ENCODE peak calls at places on chromosomes 1 and 21, in nine cellular contexts. One of them, this sample, is unnamed.
A peak's percentile ranks its signal among the peaks of the same experiment; 100 is the strongest.

GRCh38 chr1:235011064-235011598 is 117.5 kb downstream of the TOMM20 start:
- DNase-seq in WERI-Rb-1: no peak
- DNase-seq in left ventricle myocardium inferior: no peak
- DNase-seq in uterus: no peak
- DNase-seq in PC-9: no peak
- DNase-seq in OCI-LY7: peak; percentile 74
- DNase-seq in tibial artery: no peak
- DNase-seq in heart left ventricle: no peak
- DNase-seq in dorsolateral prefrontal cortex: no peak
- DNase-seq in this sample: no peak

GRCh38 chr1:17140279-17140678 is 21.0 kb upstream of the PADI2 start:
- DNase-seq in WERI-Rb-1: no peak
- DNase-seq in left ventricle myocardium inferior: no peak
- DNase-seq in uterus: no peak
- DNase-seq in PC-9: no peak
- DNase-seq in OCI-LY7: no peak
- DNase-seq in tibial artery: no peak
- DNase-seq in heart left ventricle: no peak
- DNase-seq in dorsolateral prefrontal cortex: no peak
- DNase-seq in this sample: no peak

GRCh38 chr1:157773723-157774350 is 3.1 kb downstream of the FCRL2 start:
- DNase-seq in WERI-Rb-1: peak; percentile 72
- DNase-seq in left ventricle myocardium inferior: no peak
- DNase-seq in uterus: no peak
- DNase-seq in PC-9: no peak
- DNase-seq in OCI-LY7: peak; percentile 88
- DNase-seq in tibial artery: no peak
- DNase-seq in heart left ventricle: no peak
- DNase-seq in dorsolateral prefrontal cortex: no peak
- DNase-seq in this sample: no peak

GRCh38 chr1:119987112-119987511 is 82.3 kb downstream of the NOTCH2 start:
- DNase-seq in WERI-Rb-1: no peak
- DNase-seq in left ventricle myocardium inferior: no peak
- DNase-seq in uterus: no peak
- DNase-seq in PC-9: peak; percentile 7
- DNase-seq in OCI-LY7: no peak
- DNase-seq in tibial artery: no peak
- DNase-seq in heart left ventricle: no peak
- DNase-seq in dorsolateral prefrontal cortex: no peak
- DNase-seq in this sample: no peak

GRCh38 chr1:85611856-85612255 is 31.3 kb downstream of the CCN1 start:
- DNase-seq in WERI-Rb-1: no peak
- DNase-seq in left ventricle myocardium inferior: no peak
- DNase-seq in uterus: peak; percentile 45
- DNase-seq in PC-9: peak; percentile 81
- DNase-seq in OCI-LY7: no peak
- DNase-seq in tibial artery: peak; percentile 68
- DNase-seq in heart left ventricle: peak; percentile 48
- DNase-seq in dorsolateral prefrontal cortex: no peak
- DNase-seq in this sample: peak; percentile 69

GRCh38 chr1:58926177-58926576 is 142.3 kb upstream of the JUN start:
- DNase-seq in WERI-Rb-1: no peak
- DNase-seq in left ventricle myocardium inferior: no peak
- DNase-seq in uterus: no peak
- DNase-seq in PC-9: no peak
- DNase-seq in OCI-LY7: no peak
- DNase-seq in tibial artery: no peak
- DNase-seq in heart left ventricle: no peak
- DNase-seq in dorsolateral prefrontal cortex: no peak
- DNase-seq in this sample: no peak

GRCh38 chr1:55064071-55064581 is 24.8 kb downstream of the PCSK9 start:
- DNase-seq in WERI-Rb-1: no peak
- DNase-seq in left ventricle myocardium inferior: no peak
- DNase-seq in uterus: no peak
- DNase-seq in PC-9: no peak
- DNase-seq in OCI-LY7: peak; percentile 51
- DNase-seq in tibial artery: no peak
- DNase-seq in heart left ventricle: no peak
- DNase-seq in dorsolateral prefrontal cortex: no peak
- DNase-seq in this sample: no peak

GRCh38 chr1:207009182-207009850 is 23.2 kb downstream of the C1orf116 start:
- DNase-seq in WERI-Rb-1: no peak
- DNase-seq in left ventricle myocardium inferior: no peak
- DNase-seq in uterus: no peak
- DNase-seq in PC-9: no peak
- DNase-seq in OCI-LY7: no peak
- DNase-seq in tibial artery: no peak
- DNase-seq in heart left ventricle: no peak
- DNase-seq in dorsolateral prefrontal cortex: no peak
- DNase-seq in this sample: no peak

GRCh38 chr1:81430236-81430635 is 370.5 kb upstream of the ADGRL2 start:
- DNase-seq in WERI-Rb-1: no peak
- DNase-seq in left ventricle myocardium inferior: no peak
- DNase-seq in uterus: no peak
- DNase-seq in PC-9: no peak
- DNase-seq in OCI-LY7: no peak
- DNase-seq in tibial artery: no peak
- DNase-seq in heart left ventricle: no peak
- DNase-seq in dorsolateral prefrontal cortex: no peak
- DNase-seq in this sample: no peak

GRCh38 chr1:81432089-81432488 is 368.6 kb upstream of the ADGRL2 start:
- DNase-seq in WERI-Rb-1: no peak
- DNase-seq in left ventricle myocardium inferior: no peak
- DNase-seq in uterus: no peak
- DNase-seq in PC-9: no peak
- DNase-seq in OCI-LY7: no peak
- DNase-seq in tibial artery: no peak
- DNase-seq in heart left ventricle: no peak
- DNase-seq in dorsolateral prefrontal cortex: no peak
- DNase-seq in this sample: no peak

GRCh38 chr1:81430955-81431646 is 369.6 kb upstream of the ADGRL2 start:
- DNase-seq in WERI-Rb-1: no peak
- DNase-seq in left ventricle myocardium inferior: no peak
- DNase-seq in uterus: no peak
- DNase-seq in PC-9: no peak
- DNase-seq in OCI-LY7: no peak
- DNase-seq in tibial artery: no peak
- DNase-seq in heart left ventricle: no peak
- DNase-seq in dorsolateral prefrontal cortex: no peak
- DNase-seq in this sample: no peak

GRCh38 chr1:81433676-81434075 is 367.1 kb upstream of the ADGRL2 start:
- DNase-seq in WERI-Rb-1: no peak
- DNase-seq in left ventricle myocardium inferior: no peak
- DNase-seq in uterus: no peak
- DNase-seq in PC-9: no peak
- DNase-seq in OCI-LY7: no peak
- DNase-seq in tibial artery: no peak
- DNase-seq in heart left ventricle: no peak
- DNase-seq in dorsolateral prefrontal cortex: no peak
- DNase-seq in this sample: no peak

GRCh38 chr1:81432654-81433109 is 368.1 kb upstream of the ADGRL2 start:
- DNase-seq in WERI-Rb-1: no peak
- DNase-seq in left ventricle myocardium inferior: peak; percentile 23
- DNase-seq in uterus: no peak
- DNase-seq in PC-9: no peak
- DNase-seq in OCI-LY7: no peak
- DNase-seq in tibial artery: no peak
- DNase-seq in heart left ventricle: no peak
- DNase-seq in dorsolateral prefrontal cortex: no peak
- DNase-seq in this sample: no peak
- H3K27ac ChIP-seq in WERI-Rb-1: no peak overlapping the region
- H3K27ac ChIP-seq in left ventricle myocardium inferior: peak overlapping the region; percentile 75
- H3K27ac ChIP-seq in uterus: no peak overlapping the region
- H3K27ac ChIP-seq in PC-9: no peak overlapping the region
- H3K27ac ChIP-seq in OCI-LY7: no peak overlapping the region
- H3K27ac ChIP-seq in tibial artery: no peak overlapping the region
- H3K27ac ChIP-seq in heart left ventricle: peak overlapping the region; percentile 73
- H3K27ac ChIP-seq in dorsolateral prefrontal cortex: no peak overlapping the region
- H3K27ac ChIP-seq in this sample: peak overlapping the region; percentile 72

GRCh38 chr1:154935749-154936415 is 637 bp downstream of the PMVK start:
- DNase-seq in WERI-Rb-1: no peak
- DNase-seq in left ventricle myocardium inferior: no peak
- DNase-seq in uterus: no peak
- DNase-seq in PC-9: no peak
- DNase-seq in OCI-LY7: no peak
- DNase-seq in tibial artery: no peak
- DNase-seq in heart left ventricle: peak; percentile 28
- DNase-seq in dorsolateral prefrontal cortex: no peak
- DNase-seq in this sample: no peak

GRCh38 chr1:154938604-154939399 is 2.3 kb upstream of the PMVK start:
- DNase-seq in WERI-Rb-1: no peak
- DNase-seq in left ventricle myocardium inferior: no peak
- DNase-seq in uterus: no peak
- DNase-seq in PC-9: peak; percentile 50
- DNase-seq in OCI-LY7: peak; percentile 41
- DNase-seq in tibial artery: no peak
- DNase-seq in heart left ventricle: peak; percentile 16
- DNase-seq in dorsolateral prefrontal cortex: no peak
- DNase-seq in this sample: no peak

GRCh38 chr1:154937988-154938386 is 1.5 kb upstream of the PMVK start:
- DNase-seq in WERI-Rb-1: no peak
- DNase-seq in left ventricle myocardium inferior: no peak
- DNase-seq in uterus: no peak
- DNase-seq in PC-9: no peak
- DNase-seq in OCI-LY7: no peak
- DNase-seq in tibial artery: no peak
- DNase-seq in heart left ventricle: peak; percentile 20
- DNase-seq in dorsolateral prefrontal cortex: no peak
- DNase-seq in this sample: no peak

GRCh38 chr1:154936416-154937050 is at the start of gene PMVK:
- DNase-seq in WERI-Rb-1: peak; percentile 100
- DNase-seq in left ventricle myocardium inferior: peak; percentile 95
- DNase-seq in uterus: peak; percentile 93
- DNase-seq in PC-9: peak; percentile 95
- DNase-seq in OCI-LY7: peak; percentile 97
- DNase-seq in tibial artery: peak; percentile 98
- DNase-seq in heart left ventricle: peak; percentile 97
- DNase-seq in dorsolateral prefrontal cortex: peak; percentile 97
- DNase-seq in this sample: peak; percentile 98

GRCh38 chr1:154937051-154937987 is 800 bp upstream of the PMVK start:
- DNase-seq in WERI-Rb-1: peak; percentile 97
- DNase-seq in left ventricle myocardium inferior: peak; percentile 92
- DNase-seq in uterus: peak; percentile 89
- DNase-seq in PC-9: peak; percentile 87
- DNase-seq in OCI-LY7: peak; percentile 91
- DNase-seq in tibial artery: peak; percentile 84
- DNase-seq in heart left ventricle: peak; percentile 94
- DNase-seq in dorsolateral prefrontal cortex: peak; percentile 86
- DNase-seq in this sample: peak; percentile 94
- TF ChIP-seq CTCF in WERI-Rb-1: peak; percentile 56
- TF ChIP-seq CTCF in left ventricle myocardium inferior: peak; percentile 53
- TF ChIP-seq CTCF in uterus: peak; percentile 40
- TF ChIP-seq CTCF in PC-9: peak; percentile 26
- TF ChIP-seq CTCF in OCI-LY7: peak; percentile 62
- TF ChIP-seq CTCF in tibial artery: peak; percentile 43
- TF ChIP-seq CTCF in heart left ventricle: no peak
- TF ChIP-seq CTCF in dorsolateral prefrontal cortex: peak; percentile 42
- TF ChIP-seq CTCF in this sample: peak; percentile 16

GRCh38 chr1:204334455-204334854 is 25.3 kb downstream of the PLEKHA6 start:
- DNase-seq in WERI-Rb-1: no peak
- DNase-seq in left ventricle myocardium inferior: no peak
- DNase-seq in uterus: no peak
- DNase-seq in PC-9: no peak
- DNase-seq in OCI-LY7: no peak
- DNase-seq in tibial artery: no peak
- DNase-seq in heart left ventricle: no peak
- DNase-seq in dorsolateral prefrontal cortex: no peak
- DNase-seq in this sample: no peak

GRCh38 chr1:204337047-204337446 is 22.7 kb downstream of the PLEKHA6 start:
- DNase-seq in WERI-Rb-1: no peak
- DNase-seq in left ventricle myocardium inferior: no peak
- DNase-seq in uterus: no peak
- DNase-seq in PC-9: no peak
- DNase-seq in OCI-LY7: no peak
- DNase-seq in tibial artery: no peak
- DNase-seq in heart left ventricle: no peak
- DNase-seq in dorsolateral prefrontal cortex: no peak
- DNase-seq in this sample: no peak

GRCh38 chr1:204336642-204337041 is 23.1 kb downstream of the PLEKHA6 start:
- DNase-seq in WERI-Rb-1: no peak
- DNase-seq in left ventricle myocardium inferior: no peak
- DNase-seq in uterus: no peak
- DNase-seq in PC-9: no peak
- DNase-seq in OCI-LY7: no peak
- DNase-seq in tibial artery: no peak
- DNase-seq in heart left ventricle: no peak
- DNase-seq in dorsolateral prefrontal cortex: no peak
- DNase-seq in this sample: no peak

GRCh38 chr1:204335533-204335932 is 24.2 kb downstream of the PLEKHA6 start:
- DNase-seq in WERI-Rb-1: no peak
- DNase-seq in left ventricle myocardium inferior: no peak
- DNase-seq in uterus: no peak
- DNase-seq in PC-9: no peak
- DNase-seq in OCI-LY7: no peak
- DNase-seq in tibial artery: no peak
- DNase-seq in heart left ventricle: no peak
- DNase-seq in dorsolateral prefrontal cortex: no peak
- DNase-seq in this sample: no peak

DNA sequence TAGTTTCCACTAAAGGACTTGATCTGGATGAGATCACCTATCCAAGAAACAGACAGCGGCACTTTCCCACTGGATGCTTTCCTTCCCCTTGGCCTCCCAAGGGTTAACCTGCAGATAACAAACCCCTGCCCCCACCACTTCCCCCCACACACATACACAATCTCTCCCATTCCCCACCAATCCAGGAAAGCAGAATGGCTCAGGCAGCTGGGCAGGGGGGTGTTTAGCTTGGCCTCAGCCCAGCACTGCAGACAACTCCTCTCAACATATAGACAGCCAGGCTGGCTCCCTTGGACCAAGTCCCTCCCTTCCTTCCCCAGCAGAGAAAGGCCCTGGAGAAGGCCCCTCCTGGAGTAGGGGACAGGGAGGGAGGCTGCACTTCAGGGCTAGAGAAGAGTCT is 24.6 kb downstream of the PLEKHA6 start:
- DNase-seq in WERI-Rb-1: no peak
- DNase-seq in left ventricle myocardium inferior: no peak
- DNase-seq in uterus: no peak
- DNase-seq in PC-9: no peak
- DNase-seq in OCI-LY7: no peak
- DNase-seq in tibial artery: no peak
- DNase-seq in heart left ventricle: no peak
- DNase-seq in dorsolateral prefrontal cortex: no peak
- DNase-seq in this sample: no peak
- H3K27ac ChIP-seq in WERI-Rb-1: no peak overlapping the region
- H3K27ac ChIP-seq in left ventricle myocardium inferior: no peak overlapping the region
- H3K27ac ChIP-seq in uterus: no peak overlapping the region
- H3K27ac ChIP-seq in PC-9: no peak overlapping the region
- H3K27ac ChIP-seq in OCI-LY7: no peak overlapping the region
- H3K27ac ChIP-seq in tibial artery: no peak overlapping the region
- H3K27ac ChIP-seq in heart left ventricle: no peak overlapping the region
- H3K27ac ChIP-seq in dorsolateral prefrontal cortex: no peak overlapping the region
- H3K27ac ChIP-seq in this sample: no peak overlapping the region

GRCh38 chr21:44969066-44969649 is 29.3 kb downstream of the SLX9 start:
- DNase-seq in WERI-Rb-1: no peak
- DNase-seq in left ventricle myocardium inferior: no peak
- DNase-seq in uterus: no peak
- DNase-seq in PC-9: no peak
- DNase-seq in OCI-LY7: no peak
- DNase-seq in tibial artery: no peak
- DNase-seq in heart left ventricle: peak; percentile 20
- DNase-seq in dorsolateral prefrontal cortex: no peak
- DNase-seq in this sample: peak; percentile 80

GRCh38 chr21:44970766-44971671 is 31.2 kb downstream of the SLX9 start:
- DNase-seq in WERI-Rb-1: peak; percentile 61
- DNase-seq in left ventricle myocardium inferior: no peak
- DNase-seq in uterus: no peak
- DNase-seq in PC-9: no peak
- DNase-seq in OCI-LY7: no peak
- DNase-seq in tibial artery: no peak
- DNase-seq in heart left ventricle: peak; percentile 21
- DNase-seq in dorsolateral prefrontal cortex: no peak
- DNase-seq in this sample: peak; percentile 70

GRCh38 chr21:44972301-44972814 is 32.5 kb downstream of the SLX9 start:
- DNase-seq in WERI-Rb-1: peak; percentile 60
- DNase-seq in left ventricle myocardium inferior: no peak
- DNase-seq in uterus: no peak
- DNase-seq in PC-9: no peak
- DNase-seq in OCI-LY7: no peak
- DNase-seq in tibial artery: no peak
- DNase-seq in heart left ventricle: no peak
- DNase-seq in dorsolateral prefrontal cortex: no peak
- DNase-seq in this sample: no peak

GRCh38 chr21:44971672-44971995 is 31.8 kb downstream of the SLX9 start:
- DNase-seq in WERI-Rb-1: no peak
- DNase-seq in left ventricle myocardium inferior: no peak
- DNase-seq in uterus: no peak
- DNase-seq in PC-9: no peak
- DNase-seq in OCI-LY7: no peak
- DNase-seq in tibial artery: no peak
- DNase-seq in heart left ventricle: no peak
- DNase-seq in dorsolateral prefrontal cortex: no peak
- DNase-seq in this sample: peak; percentile 50

DNA sequence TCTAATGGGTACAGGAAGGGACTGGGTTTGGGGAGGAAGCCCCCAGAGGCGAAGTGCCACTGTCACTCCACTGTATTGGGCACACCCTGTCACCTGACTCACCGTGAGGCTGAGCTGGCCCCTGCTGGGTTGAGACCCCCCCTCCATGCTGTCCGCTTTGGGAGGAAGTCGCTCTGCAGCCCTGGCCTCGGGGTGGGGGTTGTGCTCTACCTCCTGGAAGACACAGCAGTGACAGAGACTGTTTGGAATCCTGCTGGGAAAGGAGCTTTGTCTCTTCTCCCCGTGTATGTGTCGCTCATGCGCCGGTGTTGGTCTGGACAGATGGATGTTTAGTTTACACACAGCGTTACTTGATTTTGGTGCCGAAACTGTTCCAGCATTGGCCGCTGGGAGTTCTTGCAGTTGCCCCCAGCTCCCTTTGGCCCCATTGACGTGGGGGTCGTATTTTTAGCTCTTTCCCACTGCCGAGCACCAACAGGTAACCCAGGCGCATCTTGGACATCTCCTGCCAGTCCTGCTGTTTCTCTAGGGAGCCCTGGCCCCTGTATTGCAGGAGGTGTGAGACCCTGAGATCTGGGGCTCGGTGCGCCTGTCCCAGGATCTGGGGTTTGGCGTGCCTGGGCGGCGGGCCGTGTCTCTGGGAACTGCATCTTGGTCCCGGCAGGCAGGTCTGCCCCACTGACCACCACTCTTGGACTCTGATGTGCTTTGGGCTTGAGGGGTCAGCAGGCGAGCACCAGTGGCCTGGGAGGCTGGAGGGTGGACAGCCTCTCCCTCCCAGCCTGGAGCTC is 30.3 kb downstream of the SLX9 start:
- DNase-seq in WERI-Rb-1: peak; percentile 95
- DNase-seq in left ventricle myocardium inferior: no peak
- DNase-seq in uterus: no peak
- DNase-seq in PC-9: no peak
- DNase-seq in OCI-LY7: no peak
- DNase-seq in tibial artery: no peak
- DNase-seq in heart left ventricle: peak; percentile 31
- DNase-seq in dorsolateral prefrontal cortex: no peak
- DNase-seq in this sample: no peak
- TF ChIP-seq CTCF in WERI-Rb-1: no peak
- TF ChIP-seq CTCF in left ventricle myocardium inferior: no peak
- TF ChIP-seq CTCF in uterus: no peak
- TF ChIP-seq CTCF in PC-9: no peak
- TF ChIP-seq CTCF in OCI-LY7: no peak
- TF ChIP-seq CTCF in tibial artery: no peak
- TF ChIP-seq CTCF in heart left ventricle: no peak
- TF ChIP-seq CTCF in dorsolateral prefrontal cortex: no peak
- TF ChIP-seq CTCF in this sample: no peak

This sample was measured in left lung.